ENCODE peak calls at places on chromosomes 11 and 22, in eight cellular contexts. N, I, B, F, E, G, R and K are unnamed samples.

GRCh38 chr11:58135171-58135570 is 9.8 kb upstream of the OR9I1 start:
- DNase-seq in N (no peak), I (no peak), B (no peak), F (no peak), E (no peak), G (no peak), R (no peak), K (no peak)

GRCh38 chr11:101686514-101686913 is 102.7 kb upstream of the TRPC6 start:
- DNase-seq in N (peak), I (peak), B (no peak), F (no peak), E (no peak), G (no peak), R (no peak), K (peak)

GRCh38 chr22:17120281-17120680 is 879 bp downstream of the TMEM121B start:
- DNase-seq in N (no peak), I (peak), B (no peak), F (no peak), E (no peak), G (peak), R (peak), K (peak)

GRCh38 chr11:67351275-67352005 is 1.9 kb downstream of the POLD4 start:
- DNase-seq in N (no peak), I (peak), B (peak), F (peak), E (peak), G (peak), R (peak), K (no peak)

GRCh38 chr22:19536564-19536963 is 12.4 kb upstream of the CLDN5 start:
- DNase-seq in N (no peak), I (no peak), B (no peak), F (no peak), E (no peak), G (no peak), R (no peak), K (no peak)

GRCh38 chr22:21624120-21624879 is 5.5 kb downstream of the YDJC start:
- DNase-seq in N (no peak), I (peak), B (no peak), F (no peak), E (no peak), G (no peak), R (peak), K (no peak)

GRCh38 chr11:68827733-68828132 is 14.0 kb downstream of the CPT1A start:
- DNase-seq in N (no peak), I (no peak), B (no peak), F (no peak), E (no peak), G (no peak), R (no peak), K (no peak)

GRCh38 chr11:96426356-96427103 is 36.7 kb downstream of the JRKL start:
- DNase-seq in N (no peak), I (peak), B (no peak), F (no peak), E (no peak), G (no peak), R (no peak), K (peak)

GRCh38 chr22:43488031-43488892 is 76.4 kb downstream of the MPPED1 start:
- DNase-seq in N (no peak), I (no peak), B (no peak), F (no peak), E (no peak), G (no peak), R (no peak), K (no peak)

GRCh38 chr11:44112083-44112865 is 16.8 kb downstream of the EXT2 start:
- DNase-seq in N (peak), I (peak), B (no peak), F (no peak), E (no peak), G (peak), R (peak), K (peak)

GRCh38 chr22:44119669-44120313 is 60.9 kb upstream of the PARVG start:
- DNase-seq in N (no peak), I (no peak), B (no peak), F (no peak), E (peak), G (no peak), R (no peak), K (no peak)

GRCh38 chr11:123690490-123690889 is 36.1 kb upstream of the SCN3B start:
- DNase-seq in N (no peak), I (peak), B (no peak), F (no peak), E (no peak), G (no peak), R (no peak), K (no peak)

GRCh38 chr11:77322926-77323590 is 21.6 kb upstream of the GDPD4 start:
- DNase-seq in N (no peak), I (peak), B (no peak), F (no peak), E (no peak), G (no peak), R (no peak), K (no peak)

GRCh38 chr22:38299001-38299651 is 18.1 kb downstream of the CSNK1E start:
- DNase-seq in N (no peak), I (no peak), B (no peak), F (no peak), E (no peak), G (no peak), R (no peak), K (no peak)

GRCh38 chr11:118980191-118980881 is 8.8 kb downstream of the FOXR1 start:
- DNase-seq in N (no peak), I (no peak), B (no peak), F (peak), E (peak), G (peak), R (peak), K (no peak)

GRCh38 chr22:38724926-38725571 is 19.3 kb downstream of the GTPBP1 start:
- DNase-seq in N (no peak), I (peak), B (no peak), F (no peak), E (peak), G (no peak), R (no peak), K (no peak)

GRCh38 chr11:79661373-79661772 is 220.5 kb upstream of the TENM4 start:
- DNase-seq in N (no peak), I (no peak), B (no peak), F (no peak), E (no peak), G (no peak), R (no peak), K (no peak)

GRCh38 chr22:39174498-39175120 is 22.1 kb upstream of the CBX7 start:
- DNase-seq in N (peak), I (peak), B (peak), F (peak), E (peak), G (peak), R (peak), K (peak)

GRCh38 chr11:12540913-12541587 is 133.2 kb upstream of the TEAD1 start:
- DNase-seq in N (peak), I (peak), B (no peak), F (no peak), E (peak), G (no peak), R (peak), K (peak)

GRCh38 chr11:96314326-96315050 is 28.5 kb downstream of the MAML2 start:
- DNase-seq in N (no peak), I (no peak), B (no peak), F (no peak), E (no peak), G (no peak), R (no peak), K (no peak)

GRCh38 chr11:112366777-112367176 is 106.1 kb upstream of the PLET1 start:
- DNase-seq in N (peak), I (peak), B (no peak), F (no peak), E (no peak), G (no peak), R (no peak), K (no peak)

GRCh38 chr22:45785458-45785857 is 113.8 kb downstream of the ATXN10 start:
- DNase-seq in N (no peak), I (no peak), B (no peak), F (no peak), E (no peak), G (no peak), R (no peak), K (no peak)

GRCh38 chr11:2483426-2483825 is 38.6 kb downstream of the KCNQ1 start:
- DNase-seq in N (no peak), I (no peak), B (no peak), F (no peak), E (no peak), G (no peak), R (no peak), K (no peak)

GRCh38 chr22:23530766-23531282 is 49.3 kb downstream of the IGLL1 start:
- DNase-seq in N (no peak), I (no peak), B (no peak), F (no peak), E (peak), G (no peak), R (no peak), K (no peak)

GRCh38 chr11:10294289-10294953 is 402 bp upstream of the SBF2 start:
- DNase-seq in N (peak), I (peak), B (no peak), F (peak), E (peak), G (peak), R (peak), K (no peak)

GRCh38 chr11:10302294-10302743 is 2.6 kb upstream of the ADM start:
- DNase-seq in N (no peak), I (no peak), B (peak), F (no peak), E (no peak), G (no peak), R (no peak), K (no peak)

GRCh38 chr11:10295056-10295901 is 1.3 kb upstream of the SBF2 start:
- DNase-seq in N (no peak), I (no peak), B (no peak), F (no peak), E (no peak), G (no peak), R (no peak), K (no peak)

GRCh38 chr11:10301656-10302293 is 3.1 kb upstream of the ADM start:
- DNase-seq in N (peak), I (peak), B (no peak), F (no peak), E (no peak), G (no peak), R (no peak), K (no peak)

GRCh38 chr11:10298342-10298741 is 4.3 kb upstream of the SBF2 start:
- DNase-seq in N (no peak), I (peak), B (no peak), F (no peak), E (no peak), G (no peak), R (no peak), K (peak)
- TF ChIP-seq CTCF in N (peak), I (peak), B (no peak), F (no peak), E (no peak), G (no peak), R (no peak), K (peak)

DNA sequence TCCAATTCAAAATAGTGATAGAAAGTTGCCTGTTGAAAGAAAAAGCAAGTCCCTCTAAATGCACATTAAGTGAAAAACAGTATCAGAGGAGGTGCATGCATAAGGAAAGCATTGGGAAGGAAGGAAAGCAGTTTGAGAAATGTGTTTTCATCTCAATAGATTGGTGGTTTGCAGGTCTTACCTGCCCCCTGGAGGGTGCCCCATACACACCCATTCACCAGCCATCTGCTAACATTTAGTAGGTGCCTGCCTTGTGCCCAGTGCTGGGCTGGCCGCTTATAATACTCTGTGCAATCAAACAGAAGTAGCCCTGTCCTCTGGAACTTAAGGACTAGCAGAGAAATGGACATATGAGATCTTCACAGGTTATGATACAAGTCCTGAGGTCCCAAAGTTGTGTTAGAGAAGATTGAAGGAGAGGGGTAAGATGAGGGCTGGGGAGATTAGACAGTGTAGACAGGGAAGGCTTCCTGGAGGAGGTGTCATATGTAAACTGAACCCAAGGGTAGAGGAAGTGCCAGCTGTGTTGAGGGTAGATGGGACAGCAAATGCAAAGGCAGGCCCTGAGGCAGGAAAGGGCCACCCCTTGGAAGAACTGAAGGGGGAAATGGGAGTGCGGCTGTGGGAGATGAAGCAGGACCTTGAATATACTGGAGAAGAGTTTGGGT is 184.2 kb downstream of the MN1 start:
- DNase-seq in N (no peak), I (no peak), B (no peak), F (no peak), E (no peak), G (no peak), R (no peak), K (no peak)
- TF ChIP-seq CTCF in N (no peak), I (no peak), B (no peak), F (no peak), E (no peak), G (no peak), R (no peak), K (no peak)

DNA sequence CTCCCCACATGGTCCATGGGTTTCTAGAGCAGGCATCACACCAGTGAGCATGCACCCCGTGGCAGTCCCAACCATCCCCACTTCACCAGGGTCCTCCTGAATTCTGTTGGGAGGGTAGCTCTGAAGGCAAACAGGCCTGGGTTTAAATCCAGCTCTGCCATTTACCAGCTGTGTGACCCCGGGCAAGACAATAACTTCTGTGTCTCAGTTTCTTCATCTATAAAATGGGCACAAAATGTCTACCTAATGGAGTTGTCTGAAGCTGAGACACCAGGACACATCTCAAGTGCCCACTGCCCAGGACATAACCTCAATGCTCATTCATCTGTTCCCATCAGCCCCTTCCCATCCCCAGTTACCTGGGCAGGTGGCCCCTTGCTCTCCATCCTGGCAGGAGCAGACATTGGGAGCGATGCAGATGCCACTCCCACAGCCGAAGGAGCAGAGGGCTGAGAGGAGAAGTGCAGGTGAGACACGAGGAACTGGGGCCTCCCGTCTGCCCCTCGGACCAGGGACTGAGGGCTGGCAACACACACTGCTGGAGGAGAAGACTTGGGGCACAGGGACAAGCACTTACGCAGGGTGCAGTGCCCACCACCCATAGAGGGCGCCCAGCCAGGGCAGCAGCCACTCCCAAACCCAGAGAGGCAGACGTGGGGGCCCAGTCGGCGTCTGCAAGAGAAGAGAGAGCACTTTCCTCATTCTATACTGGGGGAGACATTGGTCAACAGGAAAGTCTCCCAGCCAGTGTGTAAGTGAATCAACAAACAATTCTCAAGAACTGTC is 4.0 kb downstream of the VWCE start:
- DNase-seq in N (no peak), I (no peak), B (no peak), F (no peak), E (no peak), G (no peak), R (no peak), K (no peak)
- TF ChIP-seq CTCF in N (no peak), I (no peak), B (no peak), F (no peak), E (no peak), G (no peak), R (no peak), K (peak)

GRCh38 chr11:60641940-60642339 is 57.5 kb upstream of the MS4A8 start:
- DNase-seq in N (no peak), I (no peak), B (no peak), F (no peak), E (no peak), G (no peak), R (no peak), K (no peak)

DNA sequence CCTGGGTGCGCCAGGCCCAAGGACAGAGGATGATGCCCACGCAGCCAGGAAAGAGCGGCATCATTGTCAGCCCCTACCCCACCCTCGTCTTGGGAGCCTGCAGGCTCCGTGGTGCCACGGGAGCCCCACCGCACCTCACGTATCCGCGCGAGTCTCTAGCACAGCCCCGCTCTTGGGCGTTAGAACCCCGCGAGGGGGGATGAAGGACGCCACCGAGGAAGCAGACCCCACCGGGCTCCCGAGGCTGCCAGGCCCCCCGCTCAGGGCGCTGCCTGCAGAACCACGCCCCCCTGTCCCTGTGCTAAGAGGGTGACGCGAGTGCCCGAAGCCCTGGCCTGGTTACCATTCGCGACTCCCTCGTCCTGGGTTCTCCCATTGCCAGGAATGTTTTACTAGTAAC is 52.3 kb upstream of the MS4A8 start:
- DNase-seq in N (no peak), I (no peak), B (no peak), F (no peak), E (no peak), G (no peak), R (no peak), K (no peak)
- TF ChIP-seq CTCF in N (no peak), I (no peak), B (no peak), F (no peak), E (no peak), G (no peak), R (no peak), K (no peak)